ENCODE peak calls at places on chromosomes 5 and 9, in ten cellular contexts. One of them, this sample, is unnamed.

GRCh38 chr5:139692605-139693340 is 44.6 kb downstream of the CXXC5 start:
- DNase-seq in M059J: peak
- DNase-seq in NCI-H1092: no peak
- DNase-seq in HL-60: no peak
- DNase-seq in GM03348: no peak
- DNase-seq in GF-D8: no peak
- DNase-seq in stimulated activated CD4-positive, alpha-beta T cell treated with anti-CD3 and anti-CD28 coated beads, Interleukin-15, amount 100 ng/mL, for 1 hour: no peak
- DNase-seq in ACHN: no peak
- DNase-seq in activated effector memory CD4-positive, alpha-beta T cell treated with Interleukin-2 at 50 U/mL for 16 hours: no peak
- DNase-seq in NCI-H2029 treated with DMSO at 0.1 percent for 48 hours: no peak
- DNase-seq in this sample: no peak

GRCh38 chr5:75055727-75056144 is 3.4 kb upstream of the GCNT4 start:
- DNase-seq in GF-D8: no peak
- DNase-seq in NCI-H2029 treated with DMSO at 0.1 percent for 48 hours: no peak
- DNase-seq in M059J: no peak
- DNase-seq in activated effector memory CD4-positive, alpha-beta T cell treated with Interleukin-2 at 50 U/mL for 16 hours: no peak
- DNase-seq in ACHN: no peak
- DNase-seq in GM03348: peak
- DNase-seq in NCI-H1092: no peak
- DNase-seq in stimulated activated CD4-positive, alpha-beta T cell treated with anti-CD3 and anti-CD28 coated beads, Interleukin-15, amount 100 ng/mL, for 1 hour: no peak
- DNase-seq in HL-60: no peak
- DNase-seq in this sample: no peak

GRCh38 chr5:88672644-88673493 is 210.1 kb downstream of the MEF2C start:
- DNase-seq in NCI-H1092: no peak
- DNase-seq in M059J: peak
- DNase-seq in NCI-H2029 treated with DMSO at 0.1 percent for 48 hours: no peak
- DNase-seq in GM03348: no peak
- DNase-seq in ACHN: no peak
- DNase-seq in HL-60: no peak
- DNase-seq in activated effector memory CD4-positive, alpha-beta T cell treated with Interleukin-2 at 50 U/mL for 16 hours: no peak
- DNase-seq in stimulated activated CD4-positive, alpha-beta T cell treated with anti-CD3 and anti-CD28 coated beads, Interleukin-15, amount 100 ng/mL, for 1 hour: no peak
- DNase-seq in GF-D8: no peak
- DNase-seq in this sample: no peak

GRCh38 chr9:114930063-114930812 is at the start of gene TNFSF8:
- DNase-seq in NCI-H2029 treated with DMSO at 0.1 percent for 48 hours: no peak
- DNase-seq in HL-60: no peak
- DNase-seq in ACHN: no peak
- DNase-seq in M059J: no peak
- DNase-seq in activated effector memory CD4-positive, alpha-beta T cell treated with Interleukin-2 at 50 U/mL for 16 hours: peak
- DNase-seq in stimulated activated CD4-positive, alpha-beta T cell treated with anti-CD3 and anti-CD28 coated beads, Interleukin-15, amount 100 ng/mL, for 1 hour: peak
- DNase-seq in NCI-H1092: no peak
- DNase-seq in GM03348: no peak
- DNase-seq in GF-D8: no peak
- DNase-seq in this sample: peak

GRCh38 chr5:65858316-65858715 is 68.1 kb upstream of the ERBIN start:
- DNase-seq in activated effector memory CD4-positive, alpha-beta T cell treated with Interleukin-2 at 50 U/mL for 16 hours: no peak
- DNase-seq in ACHN: no peak
- DNase-seq in GF-D8: no peak
- DNase-seq in stimulated activated CD4-positive, alpha-beta T cell treated with anti-CD3 and anti-CD28 coated beads, Interleukin-15, amount 100 ng/mL, for 1 hour: no peak
- DNase-seq in M059J: peak
- DNase-seq in NCI-H1092: no peak
- DNase-seq in GM03348: peak
- DNase-seq in NCI-H2029 treated with DMSO at 0.1 percent for 48 hours: no peak
- DNase-seq in HL-60: no peak
- DNase-seq in this sample: no peak

GRCh38 chr9:133810556-133811195 is 72.5 kb upstream of the SARDH start:
- DNase-seq in NCI-H2029 treated with DMSO at 0.1 percent for 48 hours: no peak
- DNase-seq in stimulated activated CD4-positive, alpha-beta T cell treated with anti-CD3 and anti-CD28 coated beads, Interleukin-15, amount 100 ng/mL, for 1 hour: no peak
- DNase-seq in GF-D8: no peak
- DNase-seq in GM03348: no peak
- DNase-seq in activated effector memory CD4-positive, alpha-beta T cell treated with Interleukin-2 at 50 U/mL for 16 hours: no peak
- DNase-seq in NCI-H1092: no peak
- DNase-seq in ACHN: no peak
- DNase-seq in HL-60: no peak
- DNase-seq in M059J: no peak
- DNase-seq in this sample: no peak

GRCh38 chr5:133423618-133424282 is 188.6 kb downstream of the FSTL4 start:
- DNase-seq in ACHN: peak
- DNase-seq in NCI-H2029 treated with DMSO at 0.1 percent for 48 hours: no peak
- DNase-seq in GF-D8: no peak
- DNase-seq in activated effector memory CD4-positive, alpha-beta T cell treated with Interleukin-2 at 50 U/mL for 16 hours: peak
- DNase-seq in NCI-H1092: no peak
- DNase-seq in M059J: peak
- DNase-seq in HL-60: peak
- DNase-seq in GM03348: peak
- DNase-seq in stimulated activated CD4-positive, alpha-beta T cell treated with anti-CD3 and anti-CD28 coated beads, Interleukin-15, amount 100 ng/mL, for 1 hour: peak
- DNase-seq in this sample: peak

GRCh38 chr5:160930361-160930760 is 78.3 kb upstream of the ATP10B start:
- DNase-seq in stimulated activated CD4-positive, alpha-beta T cell treated with anti-CD3 and anti-CD28 coated beads, Interleukin-15, amount 100 ng/mL, for 1 hour: no peak
- DNase-seq in activated effector memory CD4-positive, alpha-beta T cell treated with Interleukin-2 at 50 U/mL for 16 hours: no peak
- DNase-seq in M059J: no peak
- DNase-seq in HL-60: no peak
- DNase-seq in NCI-H1092: no peak
- DNase-seq in GF-D8: no peak
- DNase-seq in ACHN: no peak
- DNase-seq in NCI-H2029 treated with DMSO at 0.1 percent for 48 hours: no peak
- DNase-seq in GM03348: no peak
- DNase-seq in this sample: no peak

GRCh38 chr5:92838253-92838652 is 742.8 kb downstream of the NR2F1-AS1 start:
- DNase-seq in stimulated activated CD4-positive, alpha-beta T cell treated with anti-CD3 and anti-CD28 coated beads, Interleukin-15, amount 100 ng/mL, for 1 hour: no peak
- DNase-seq in ACHN: peak
- DNase-seq in GF-D8: no peak
- DNase-seq in GM03348: no peak
- DNase-seq in activated effector memory CD4-positive, alpha-beta T cell treated with Interleukin-2 at 50 U/mL for 16 hours: no peak
- DNase-seq in HL-60: no peak
- DNase-seq in NCI-H1092: no peak
- DNase-seq in M059J: peak
- DNase-seq in NCI-H2029 treated with DMSO at 0.1 percent for 48 hours: no peak
- DNase-seq in this sample: no peak

GRCh38 chr9:108588246-108588645 is 267.5 kb downstream of the ACTL7B start:
- DNase-seq in stimulated activated CD4-positive, alpha-beta T cell treated with anti-CD3 and anti-CD28 coated beads, Interleukin-15, amount 100 ng/mL, for 1 hour: no peak
- DNase-seq in GF-D8: no peak
- DNase-seq in GM03348: no peak
- DNase-seq in NCI-H2029 treated with DMSO at 0.1 percent for 48 hours: no peak
- DNase-seq in NCI-H1092: no peak
- DNase-seq in activated effector memory CD4-positive, alpha-beta T cell treated with Interleukin-2 at 50 U/mL for 16 hours: no peak
- DNase-seq in HL-60: peak
- DNase-seq in ACHN: no peak
- DNase-seq in M059J: no peak
- DNase-seq in this sample: no peak

GRCh38 chr5:77893225-77893860 is 117.2 kb upstream of the TBCA start:
- DNase-seq in activated effector memory CD4-positive, alpha-beta T cell treated with Interleukin-2 at 50 U/mL for 16 hours: no peak
- DNase-seq in NCI-H2029 treated with DMSO at 0.1 percent for 48 hours: no peak
- DNase-seq in HL-60: no peak
- DNase-seq in stimulated activated CD4-positive, alpha-beta T cell treated with anti-CD3 and anti-CD28 coated beads, Interleukin-15, amount 100 ng/mL, for 1 hour: no peak
- DNase-seq in ACHN: peak
- DNase-seq in NCI-H1092: no peak
- DNase-seq in GM03348: peak
- DNase-seq in GF-D8: no peak
- DNase-seq in M059J: peak
- DNase-seq in this sample: no peak

GRCh38 chr9:114146735-114147134 is 8.6 kb upstream of the COL27A1 start:
- DNase-seq in activated effector memory CD4-positive, alpha-beta T cell treated with Interleukin-2 at 50 U/mL for 16 hours: no peak
- DNase-seq in HL-60: no peak
- DNase-seq in NCI-H1092: no peak
- DNase-seq in stimulated activated CD4-positive, alpha-beta T cell treated with anti-CD3 and anti-CD28 coated beads, Interleukin-15, amount 100 ng/mL, for 1 hour: no peak
- DNase-seq in NCI-H2029 treated with DMSO at 0.1 percent for 48 hours: no peak
- DNase-seq in ACHN: no peak
- DNase-seq in GF-D8: no peak
- DNase-seq in GM03348: no peak
- DNase-seq in M059J: no peak
- DNase-seq in this sample: no peak

GRCh38 chr5:32406650-32407049 is 37.9 kb downstream of the ZFR start:
- DNase-seq in NCI-H2029 treated with DMSO at 0.1 percent for 48 hours: no peak
- DNase-seq in M059J: no peak
- DNase-seq in stimulated activated CD4-positive, alpha-beta T cell treated with anti-CD3 and anti-CD28 coated beads, Interleukin-15, amount 100 ng/mL, for 1 hour: no peak
- DNase-seq in ACHN: no peak
- DNase-seq in GF-D8: no peak
- DNase-seq in activated effector memory CD4-positive, alpha-beta T cell treated with Interleukin-2 at 50 U/mL for 16 hours: no peak
- DNase-seq in HL-60: no peak
- DNase-seq in NCI-H1092: no peak
- DNase-seq in GM03348: no peak
- DNase-seq in this sample: no peak

GRCh38 chr9:130598188-130598587 is 18.8 kb downstream of the FUBP3 start:
- DNase-seq in ACHN: no peak
- DNase-seq in M059J: no peak
- DNase-seq in stimulated activated CD4-positive, alpha-beta T cell treated with anti-CD3 and anti-CD28 coated beads, Interleukin-15, amount 100 ng/mL, for 1 hour: no peak
- DNase-seq in GM03348: no peak
- DNase-seq in NCI-H2029 treated with DMSO at 0.1 percent for 48 hours: no peak
- DNase-seq in GF-D8: no peak
- DNase-seq in activated effector memory CD4-positive, alpha-beta T cell treated with Interleukin-2 at 50 U/mL for 16 hours: no peak
- DNase-seq in NCI-H1092: no peak
- DNase-seq in HL-60: no peak
- DNase-seq in this sample: no peak

GRCh38 chr5:139644646-139645494 is 3.3 kb upstream of the CXXC5 start:
- DNase-seq in GM03348: no peak
- DNase-seq in stimulated activated CD4-positive, alpha-beta T cell treated with anti-CD3 and anti-CD28 coated beads, Interleukin-15, amount 100 ng/mL, for 1 hour: no peak
- DNase-seq in activated effector memory CD4-positive, alpha-beta T cell treated with Interleukin-2 at 50 U/mL for 16 hours: no peak
- DNase-seq in HL-60: no peak
- DNase-seq in NCI-H1092: no peak
- DNase-seq in GF-D8: no peak
- DNase-seq in NCI-H2029 treated with DMSO at 0.1 percent for 48 hours: no peak
- DNase-seq in M059J: no peak
- DNase-seq in ACHN: no peak
- DNase-seq in this sample: no peak

GRCh38 chr5:89878140-89878570 is 531.4 kb downstream of the CETN3 start:
- DNase-seq in GF-D8: no peak
- DNase-seq in HL-60: no peak
- DNase-seq in NCI-H2029 treated with DMSO at 0.1 percent for 48 hours: no peak
- DNase-seq in ACHN: peak
- DNase-seq in activated effector memory CD4-positive, alpha-beta T cell treated with Interleukin-2 at 50 U/mL for 16 hours: no peak
- DNase-seq in M059J: peak
- DNase-seq in stimulated activated CD4-positive, alpha-beta T cell treated with anti-CD3 and anti-CD28 coated beads, Interleukin-15, amount 100 ng/mL, for 1 hour: no peak
- DNase-seq in GM03348: peak
- DNase-seq in NCI-H1092: no peak
- DNase-seq in this sample: no peak

GRCh38 chr5:88085462-88085861 is 183.2 kb downstream of the TMEM161B start:
- DNase-seq in activated effector memory CD4-positive, alpha-beta T cell treated with Interleukin-2 at 50 U/mL for 16 hours: no peak
- DNase-seq in GM03348: no peak
- DNase-seq in GF-D8: no peak
- DNase-seq in M059J: no peak
- DNase-seq in NCI-H2029 treated with DMSO at 0.1 percent for 48 hours: no peak
- DNase-seq in stimulated activated CD4-positive, alpha-beta T cell treated with anti-CD3 and anti-CD28 coated beads, Interleukin-15, amount 100 ng/mL, for 1 hour: no peak
- DNase-seq in NCI-H1092: no peak
- DNase-seq in HL-60: no peak
- DNase-seq in ACHN: no peak
- DNase-seq in this sample: no peak

GRCh38 chr5:94863951-94864350 is 245.5 kb downstream of the SLF1 start:
- DNase-seq in GM03348: no peak
- DNase-seq in M059J: no peak
- DNase-seq in activated effector memory CD4-positive, alpha-beta T cell treated with Interleukin-2 at 50 U/mL for 16 hours: no peak
- DNase-seq in HL-60: no peak
- DNase-seq in GF-D8: no peak
- DNase-seq in NCI-H1092: no peak
- DNase-seq in ACHN: no peak
- DNase-seq in NCI-H2029 treated with DMSO at 0.1 percent for 48 hours: no peak
- DNase-seq in stimulated activated CD4-positive, alpha-beta T cell treated with anti-CD3 and anti-CD28 coated beads, Interleukin-15, amount 100 ng/mL, for 1 hour: no peak
- DNase-seq in this sample: no peak

GRCh38 chr5:90803376-90803775 is 244.8 kb downstream of the ADGRV1 start:
- DNase-seq in HL-60: no peak
- DNase-seq in GM03348: no peak
- DNase-seq in NCI-H2029 treated with DMSO at 0.1 percent for 48 hours: no peak
- DNase-seq in activated effector memory CD4-positive, alpha-beta T cell treated with Interleukin-2 at 50 U/mL for 16 hours: no peak
- DNase-seq in GF-D8: no peak
- DNase-seq in M059J: no peak
- DNase-seq in stimulated activated CD4-positive, alpha-beta T cell treated with anti-CD3 and anti-CD28 coated beads, Interleukin-15, amount 100 ng/mL, for 1 hour: no peak
- DNase-seq in ACHN: no peak
- DNase-seq in NCI-H1092: no peak
- DNase-seq in this sample: no peak

GRCh38 chr5:71460693-71461092 is 5.2 kb downstream of the BDP1 start:
- DNase-seq in NCI-H1092: no peak
- DNase-seq in activated effector memory CD4-positive, alpha-beta T cell treated with Interleukin-2 at 50 U/mL for 16 hours: no peak
- DNase-seq in GM03348: no peak
- DNase-seq in ACHN: no peak
- DNase-seq in NCI-H2029 treated with DMSO at 0.1 percent for 48 hours: no peak
- DNase-seq in M059J: no peak
- DNase-seq in HL-60: no peak
- DNase-seq in GF-D8: no peak
- DNase-seq in stimulated activated CD4-positive, alpha-beta T cell treated with anti-CD3 and anti-CD28 coated beads, Interleukin-15, amount 100 ng/mL, for 1 hour: no peak
- DNase-seq in this sample: no peak

GRCh38 chr5:141654298-141654697 is 3.1 kb upstream of the FCHSD1 start:
- DNase-seq in HL-60: no peak
- DNase-seq in NCI-H1092: no peak
- DNase-seq in activated effector memory CD4-positive, alpha-beta T cell treated with Interleukin-2 at 50 U/mL for 16 hours: no peak
- DNase-seq in NCI-H2029 treated with DMSO at 0.1 percent for 48 hours: no peak
- DNase-seq in GF-D8: no peak
- DNase-seq in stimulated activated CD4-positive, alpha-beta T cell treated with anti-CD3 and anti-CD28 coated beads, Interleukin-15, amount 100 ng/mL, for 1 hour: no peak
- DNase-seq in M059J: peak
- DNase-seq in GM03348: peak
- DNase-seq in ACHN: peak
- DNase-seq in this sample: no peak

GRCh38 chr5:40288791-40289475 is 390.8 kb upstream of the PTGER4 start:
- DNase-seq in M059J: no peak
- DNase-seq in stimulated activated CD4-positive, alpha-beta T cell treated with anti-CD3 and anti-CD28 coated beads, Interleukin-15, amount 100 ng/mL, for 1 hour: no peak
- DNase-seq in ACHN: no peak
- DNase-seq in GF-D8: no peak
- DNase-seq in HL-60: no peak
- DNase-seq in NCI-H1092: no peak
- DNase-seq in GM03348: no peak
- DNase-seq in activated effector memory CD4-positive, alpha-beta T cell treated with Interleukin-2 at 50 U/mL for 16 hours: no peak
- DNase-seq in NCI-H2029 treated with DMSO at 0.1 percent for 48 hours: no peak
- DNase-seq in this sample: no peak

GRCh38 chr9:127741831-127742434 is 6.8 kb upstream of the TOR2A start:
- DNase-seq in HL-60: no peak
- DNase-seq in stimulated activated CD4-positive, alpha-beta T cell treated with anti-CD3 and anti-CD28 coated beads, Interleukin-15, amount 100 ng/mL, for 1 hour: no peak
- DNase-seq in NCI-H2029 treated with DMSO at 0.1 percent for 48 hours: peak
- DNase-seq in NCI-H1092: no peak
- DNase-seq in GF-D8: no peak
- DNase-seq in ACHN: peak
- DNase-seq in GM03348: peak
- DNase-seq in M059J: peak
- DNase-seq in activated effector memory CD4-positive, alpha-beta T cell treated with Interleukin-2 at 50 U/mL for 16 hours: no peak
- DNase-seq in this sample: no peak

GRCh38 chr9:124774131-124774978 is 2.6 kb upstream of the OLFML2A start:
- DNase-seq in NCI-H1092: peak
- DNase-seq in NCI-H2029 treated with DMSO at 0.1 percent for 48 hours: peak
- DNase-seq in stimulated activated CD4-positive, alpha-beta T cell treated with anti-CD3 and anti-CD28 coated beads, Interleukin-15, amount 100 ng/mL, for 1 hour: peak
- DNase-seq in GM03348: peak
- DNase-seq in M059J: peak
- DNase-seq in activated effector memory CD4-positive, alpha-beta T cell treated with Interleukin-2 at 50 U/mL for 16 hours: peak
- DNase-seq in HL-60: peak
- DNase-seq in GF-D8: peak
- DNase-seq in ACHN: peak
- DNase-seq in this sample: peak

GRCh38 chr5:108481355-108481931 is 99.5 kb upstream of the FBXL17 start:
- DNase-seq in stimulated activated CD4-positive, alpha-beta T cell treated with anti-CD3 and anti-CD28 coated beads, Interleukin-15, amount 100 ng/mL, for 1 hour: no peak
- DNase-seq in NCI-H2029 treated with DMSO at 0.1 percent for 48 hours: no peak
- DNase-seq in M059J: peak
- DNase-seq in GF-D8: no peak
- DNase-seq in activated effector memory CD4-positive, alpha-beta T cell treated with Interleukin-2 at 50 U/mL for 16 hours: no peak
- DNase-seq in ACHN: peak
- DNase-seq in GM03348: peak
- DNase-seq in NCI-H1092: peak
- DNase-seq in HL-60: no peak
- DNase-seq in this sample: no peak

GRCh38 chr5:120446068-120446492 is 18.0 kb upstream of the PRR16 start:
- DNase-seq in GF-D8: no peak
- DNase-seq in stimulated activated CD4-positive, alpha-beta T cell treated with anti-CD3 and anti-CD28 coated beads, Interleukin-15, amount 100 ng/mL, for 1 hour: no peak
- DNase-seq in GM03348: peak
- DNase-seq in ACHN: no peak
- DNase-seq in activated effector memory CD4-positive, alpha-beta T cell treated with Interleukin-2 at 50 U/mL for 16 hours: no peak
- DNase-seq in NCI-H1092: no peak
- DNase-seq in NCI-H2029 treated with DMSO at 0.1 percent for 48 hours: no peak
- DNase-seq in M059J: peak
- DNase-seq in HL-60: no peak
- DNase-seq in this sample: no peak

GRCh38 chr9:129549684-129550083 is 71.2 kb downstream of the C9orf50 start:
- DNase-seq in ACHN: no peak
- DNase-seq in HL-60: no peak
- DNase-seq in M059J: no peak
- DNase-seq in NCI-H2029 treated with DMSO at 0.1 percent for 48 hours: no peak
- DNase-seq in activated effector memory CD4-positive, alpha-beta T cell treated with Interleukin-2 at 50 U/mL for 16 hours: no peak
- DNase-seq in GM03348: peak
- DNase-seq in NCI-H1092: no peak
- DNase-seq in GF-D8: no peak
- DNase-seq in stimulated activated CD4-positive, alpha-beta T cell treated with anti-CD3 and anti-CD28 coated beads, Interleukin-15, amount 100 ng/mL, for 1 hour: no peak
- DNase-seq in this sample: no peak

This sample was measured in natural killer cell.